ENCODE peak calls at places on chromosomes 6 and 20, in six cellular contexts. E is heart left ventricle; U is IMR-90; W is endothelial cell; S is brain microvascular endothelial cell; L is CD8-positive, alpha-beta T cell. R is an unnamed sample.
A peak's percentile ranks its signal among the peaks of the same experiment; 100 is the strongest.

GRCh38 chr20:38751360-38751976 is 3.2 kb downstream of the ACTR5 start:
- DNase-seq in L (no peak), S (peak; percentile 38), W (peak; percentile 25), E (no peak), U (peak; percentile 46), R (no peak)

GRCh38 chr6:46191961-46192360 is 21.2 kb upstream of the ENPP5 start:
- DNase-seq in E (no peak), W (no peak), U (peak; percentile 41), L (no peak), S (peak; percentile 81), R (no peak)

GRCh38 chr6:166046232-166046631 is 121.4 kb downstream of the TBXT start:
- DNase-seq in S (peak; percentile 92), L (no peak), E (no peak), W (no peak), U (peak; percentile 96), R (no peak)

GRCh38 chr20:63846128-63846771 is 15.0 kb upstream of the ABHD16B start:
- DNase-seq in U (no peak), E (peak; percentile 85), W (no peak), S (no peak), L (no peak), R (no peak)

GRCh38 chr6:94813806-94814205 is 763.5 kb upstream of the MANEA start:
- DNase-seq in W (no peak), S (no peak), U (no peak), L (no peak), E (no peak), R (no peak)

GRCh38 chr6:136526196-136526930 is 23.9 kb downstream of the MAP7 start:
- DNase-seq in E (peak; percentile 35), U (peak; percentile 63), L (no peak), W (peak; percentile 57), S (peak; percentile 42), R (no peak)

GRCh38 chr20:46000571-46001145 is 8.1 kb upstream of the MMP9 start:
- DNase-seq in U (no peak), E (no peak), W (peak; percentile 46), S (no peak), L (no peak), R (no peak)

GRCh38 chr20:15528386-15529111 is 1044.7 kb downstream of the KIF16B start:
- DNase-seq in E (no peak), S (peak; percentile 67), L (no peak), U (no peak), W (no peak), R (no peak)

GRCh38 chr6:141955621-141956020 is 177.1 kb upstream of the GJE1 start:
- DNase-seq in W (no peak), S (no peak), E (no peak), U (no peak), L (no peak), R (no peak)

GRCh38 chr6:16181429-16182359 is 52.8 kb downstream of the MYLIP start:
- DNase-seq in W (no peak), U (no peak), E (no peak), S (no peak), L (no peak), R (no peak)

GRCh38 chr6:33250731-33251130 is 20.9 kb downstream of the VPS52 start:
- DNase-seq in L (no peak), U (no peak), S (no peak), E (no peak), W (no peak), R (no peak)

GRCh38 chr20:49573900-49574416 is 6.0 kb upstream of the PTGIS start:
- DNase-seq in S (peak; percentile 43), U (peak; percentile 59), W (no peak), L (no peak), E (peak; percentile 8), R (no peak)

GRCh38 chr6:117547688-117548621 is 54.4 kb downstream of the GOPC start:
- DNase-seq in S (peak; percentile 35), W (no peak), L (peak; percentile 12), U (peak; percentile 54), E (peak; percentile 69), R (no peak)

GRCh38 chr6:111171577-111172400 is 84.5 kb downstream of the SLC16A10 start:
- DNase-seq in U (no peak), L (no peak), W (no peak), S (no peak), E (no peak), R (no peak)

GRCh38 chr6:26163733-26164505 is 76.7 kb downstream of the HFE start:
- DNase-seq in E (no peak), U (no peak), S (no peak), W (no peak), L (no peak), R (no peak)

GRCh38 chr20:61850457-61850856 is 215.2 kb downstream of the TAF4 start:
- DNase-seq in W (no peak), E (no peak), L (no peak), U (no peak), S (no peak), R (no peak)

GRCh38 chr6:38138374-38138773 is 318.8 kb downstream of the ZFAND3 start:
- DNase-seq in L (no peak), S (no peak), W (no peak), E (no peak), U (no peak), R (no peak)

GRCh38 chr6:24761193-24761835 is 13.4 kb upstream of the GMNN start:
- DNase-seq in S (no peak), W (no peak), E (no peak), U (no peak), L (no peak), R (no peak)

GRCh38 chr6:167855825-167856425 is 29.2 kb downstream of the AFDN start:
- DNase-seq in W (no peak), U (peak; percentile 97), S (peak; percentile 97), L (no peak), E (no peak), R (no peak)

GRCh38 chr6:39821014-39821738 is 29.0 kb downstream of the DAAM2 start:
- DNase-seq in L (no peak), W (no peak), U (no peak), S (no peak), E (no peak), R (no peak)

GRCh38 chr6:101433141-101433540 is 39.6 kb downstream of the GRIK2 start:
- DNase-seq in U (no peak), E (no peak), S (no peak), L (no peak), W (no peak), R (no peak)

GRCh38 chr20:46317685-46318177 is 9.4 kb upstream of the CDH22 start:
- DNase-seq in S (no peak), W (no peak), L (no peak), U (no peak), E (no peak), R (no peak)

GRCh38 chr6:131914967-131915751 is 36.0 kb downstream of the CCN2 start:
- DNase-seq in L (no peak), W (peak; percentile 66), E (peak; percentile 46), U (peak; percentile 89), S (peak; percentile 85), R (no peak)

GRCh38 chr6:159988983-159989454 is 20.1 kb downstream of the IGF2R start:
- DNase-seq in S (peak; percentile 65), E (no peak), L (no peak), W (no peak), U (no peak), R (no peak)

GRCh38 chr6:14524319-14524718 is 406.7 kb downstream of the CD83 start:
- DNase-seq in E (peak; percentile 21), L (no peak), W (no peak), U (peak; percentile 92), S (peak; percentile 52), R (no peak)

GRCh38 chr6:26156850-26157149 is 69.6 kb downstream of the HFE start:
- DNase-seq in U (no peak), L (no peak), W (no peak), S (no peak), E (no peak), R (no peak)

GRCh38 chr6:139250296-139251274 is 41.2 kb downstream of the TXLNB start:
- DNase-seq in E (peak; percentile 65), U (peak; percentile 59), W (peak; percentile 74), L (peak; percentile 22), S (peak; percentile 60), R (no peak)

GRCh38 chr20:40176442-40176841 is 512.6 kb downstream of the MAFB start:
- DNase-seq in W (no peak), E (no peak), L (no peak), S (no peak), U (no peak), R (no peak)

GRCh38 chr6:80543598-80544181 is 437.2 kb downstream of the BCKDHB start:
- DNase-seq in E (no peak), L (no peak), S (peak; percentile 91), U (peak; percentile 90), W (no peak), R (no peak)
- TF ChIP-seq CTCF in E (no peak), L (no peak), S (peak; percentile 64), U (no peak), W (no peak), R (no peak)

GRCh38 chr6:93036835-93037234 is 382.5 kb downstream of the EPHA7 start:
- DNase-seq in U (peak; percentile 1), W (no peak), E (no peak), S (peak; percentile 9), L (no peak), R (no peak)
- TF ChIP-seq CTCF in U (peak; percentile 13), W (peak; percentile 32), E (no peak), S (peak; percentile 64), L (no peak), R (peak; percentile 59)

DNA sequence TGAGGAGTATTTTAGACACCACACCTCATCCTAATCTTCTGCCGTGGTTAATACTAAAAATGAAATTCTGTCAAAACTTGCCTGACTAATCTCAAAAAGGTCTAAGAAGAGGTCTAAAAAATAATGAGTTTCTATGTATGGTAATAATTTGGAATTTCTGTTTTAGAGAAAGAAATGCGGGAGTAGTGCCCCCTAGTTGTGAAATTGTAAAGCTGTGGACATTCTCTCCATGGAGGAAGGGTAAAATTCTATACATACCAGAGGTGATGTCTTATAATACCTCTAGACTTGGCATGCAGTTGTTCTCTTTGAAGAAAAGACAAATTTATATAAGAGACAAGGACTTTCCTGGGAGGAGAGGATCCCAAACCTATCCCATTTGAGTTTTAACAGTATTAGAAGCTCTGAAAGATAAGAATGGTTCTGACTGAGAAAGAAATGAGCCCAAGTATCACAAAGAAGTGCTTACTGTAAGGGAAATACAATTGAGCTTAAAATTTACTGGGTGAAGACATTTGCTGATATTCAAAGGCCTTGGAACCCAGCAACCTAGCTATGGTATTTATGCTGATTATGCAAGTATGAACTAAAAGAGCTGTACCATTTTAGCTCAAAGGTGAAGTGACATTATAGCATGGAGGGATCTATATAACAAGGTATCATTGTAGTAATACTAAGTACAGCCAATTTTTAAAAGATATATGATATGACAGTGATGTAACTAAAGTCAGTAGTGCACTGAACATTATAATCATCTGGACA is 5.1 kb upstream of the EPHA7 start:
- DNase-seq in S (no peak), L (no peak), W (peak; percentile 6), E (no peak), U (no peak), R (no peak)
- TF ChIP-seq CTCF in S (peak; percentile 57), L (no peak), W (no peak), E (peak; percentile 24), U (peak; percentile 55), R (peak; percentile 68)

DNA sequence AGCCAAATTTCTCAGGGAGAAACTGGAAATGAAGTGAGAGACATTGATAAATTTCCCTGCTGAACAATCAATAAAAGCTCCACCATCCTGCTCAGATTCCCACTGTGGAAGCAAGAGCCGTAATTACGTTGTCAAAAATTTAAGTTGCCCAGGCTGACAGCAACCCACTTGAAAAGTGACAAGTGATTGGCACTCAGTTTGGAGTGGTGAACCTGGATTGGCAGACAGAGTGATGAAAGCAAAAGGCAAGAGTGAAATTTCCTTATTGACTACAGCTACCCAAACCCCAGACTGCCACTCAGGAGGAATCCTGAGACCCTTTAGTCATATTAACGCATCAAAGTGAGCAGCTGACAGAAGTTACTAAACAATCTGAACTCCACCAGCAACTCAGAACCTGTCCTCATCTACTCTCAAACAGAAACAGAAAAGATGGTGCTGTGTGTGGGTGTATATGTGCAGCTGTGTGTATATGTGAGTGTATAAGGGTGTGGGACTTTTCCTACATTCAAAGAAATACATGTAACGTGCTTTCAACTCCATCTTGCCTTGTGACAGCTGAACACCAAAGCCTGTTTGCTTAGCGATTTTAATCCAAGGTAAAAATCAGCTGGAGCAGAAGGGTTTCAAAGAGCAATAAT is 157.4 kb downstream of the PKHD1 start:
- DNase-seq in S (no peak), E (no peak), L (no peak), W (no peak), U (no peak), R (no peak)
- TF ChIP-seq CTCF in S (no peak), E (no peak), L (no peak), W (no peak), U (no peak), R (no peak)

R was measured in type B pancreatic cell.